ENCODE peak calls at places on chromosomes 7 and 10, in ten cellular contexts. T is fibroblast of gingiva; U is aorta; Y is psoas muscle; Q is H9; L is amniotic stem cell; J is activated CD8-positive, alpha-beta T cell treated with anti-CD3 and anti-CD28 coated beads for 36 hours; W is AG10803; N is activated gamma-delta T cell treated with anti-CD3 and anti-CD28 coated beads, Interleukin-2, amount 50 U/mL, for 16 hours; G is GM12891. X is an unnamed sample.

GRCh38 chr7:46123-46829 is 146.1 kb upstream of the FAM20C start:
- DNase-seq in T (no peak), U (no peak), Y (peak; percentile 30), Q (no peak), L (no peak), J (no peak), W (no peak), N (no peak), G (no peak), X (no peak)

GRCh38 chr10:35563266-35563891 is 41.8 kb upstream of the GJD4 start:
- DNase-seq in T (peak; percentile 62), U (no peak), Y (peak; percentile 66), Q (peak; percentile 71), L (peak; percentile 17), J (peak; percentile 57), W (peak; percentile 65), N (no peak), G (peak; percentile 40), X (peak; percentile 81)

GRCh38 chr7:128934361-128935352 is 3.1 kb upstream of the IRF5 start:
- DNase-seq in T (no peak), U (no peak), Y (no peak), Q (no peak), L (no peak), J (no peak), W (no peak), N (no peak), G (no peak), X (no peak)

GRCh38 chr10:33556581-33556980 is 222.1 kb upstream of the NRP1 start:
- DNase-seq in T (no peak), U (no peak), Y (no peak), Q (no peak), L (no peak), J (no peak), W (no peak), N (no peak), G (no peak), X (no peak)

GRCh38 chr10:8510471-8510870 is 456.0 kb downstream of the GATA3 start:
- DNase-seq in T (no peak), U (no peak), Y (no peak), Q (no peak), L (no peak), J (no peak), W (no peak), N (no peak), G (no peak), X (no peak)

GRCh38 chr10:8189458-8189857 is 135.0 kb downstream of the GATA3 start:
- DNase-seq in T (no peak), U (no peak), Y (no peak), Q (peak; percentile 30), L (no peak), J (no peak), W (no peak), N (no peak), G (no peak), X (no peak)

GRCh38 chr10:67780759-67781538 is 57.0 kb downstream of the DNAJC12 start:
- DNase-seq in T (no peak), U (no peak), Y (no peak), Q (no peak), L (no peak), J (no peak), W (no peak), N (no peak), G (no peak), X (no peak)

GRCh38 chr7:29231671-29232267 is 37.2 kb downstream of the CHN2 start:
- DNase-seq in T (no peak), U (no peak), Y (no peak), Q (no peak), L (no peak), J (no peak), W (no peak), N (no peak), G (no peak), X (no peak)

GRCh38 chr7:141674702-141675101 is 27.3 kb downstream of the DENND11 start:
- DNase-seq in T (no peak), U (no peak), Y (no peak), Q (peak; percentile 82), L (no peak), J (peak; percentile 31), W (no peak), N (no peak), G (no peak), X (peak; percentile 62)

GRCh38 chr10:17257466-17258321 is 29.7 kb downstream of the VIM start:
- DNase-seq in T (peak; percentile 75), U (no peak), Y (no peak), Q (peak; percentile 42), L (peak; percentile 72), J (peak; percentile 64), W (peak; percentile 82), N (peak; percentile 35), G (peak; percentile 17), X (peak; percentile 69)